ENCODE peak calls at places on chromosomes 7 and 10, in nine cellular contexts. K is HT1080; C is RCC 7860; I is GM13977; O is activated CD8-positive, alpha-beta memory T cell treated with anti-CD3 and anti-CD28 coated beads, Interleukin-2, amount 10 ng/mL, durations not matched to agents 7 days and 5 days; L is activated naive CD8-positive, alpha-beta T cell treated with anti-CD3 and anti-CD28 coated beads for 36 hours; G is T1000; Y is mesothelial cell of epicardium; E is ACHN. V is an unnamed sample.

GRCh38 chr7:50793115-50793946 is 10.6 kb upstream of the GRB10 start:
- DNase-seq in I (no peak), K (no peak), O (no peak), E (peak; percentile 82), C (peak; percentile 58), Y (peak; percentile 53), G (peak; percentile 24), L (peak; percentile 18), V (peak; percentile 80)

GRCh38 chr7:21367081-21367480 is 60.8 kb upstream of the SP4 start:
- DNase-seq in O (no peak), C (no peak), G (no peak), E (no peak), Y (no peak), I (no peak), K (no peak), L (no peak), V (no peak)

GRCh38 chr10:43689618-43689954 is 40.9 kb upstream of the ZNF32 start:
- DNase-seq in O (peak; percentile 47), C (no peak), G (no peak), K (no peak), L (peak; percentile 28), E (no peak), I (peak; percentile 73), Y (peak; percentile 61), V (peak; percentile 34)

GRCh38 chr7:4136501-4137110 is 545.5 kb upstream of the FOXK1 start:
- DNase-seq in L (no peak), I (no peak), G (no peak), K (no peak), Y (no peak), O (no peak), E (no peak), C (no peak), V (no peak)

GRCh38 chr7:18754766-18755165 is 259.2 kb downstream of the HDAC9 start:
- DNase-seq in K (peak; percentile 32), O (no peak), L (no peak), E (no peak), I (no peak), Y (no peak), C (no peak), G (no peak), V (no peak)

GRCh38 chr7:90403174-90404113 is at the start of gene CLDN12:
- DNase-seq in L (peak; percentile 81), E (peak; percentile 100), I (peak; percentile 80), O (peak; percentile 90), K (peak; percentile 97), G (peak; percentile 40), Y (peak; percentile 80), C (peak; percentile 98), V (peak; percentile 79)

GRCh38 chr10:123464428-123465323 is 201.5 kb upstream of the GPR26 start:
- DNase-seq in G (no peak), I (no peak), L (no peak), E (no peak), C (no peak), O (no peak), Y (no peak), K (no peak), V (no peak)

GRCh38 chr10:3077506-3077905 is 10.2 kb downstream of the PFKP start:
- DNase-seq in G (no peak), L (no peak), E (no peak), K (no peak), C (no peak), O (no peak), I (no peak), Y (no peak), V (no peak)

GRCh38 chr10:94038024-94038423 is 44.3 kb downstream of the PLCE1 start:
- DNase-seq in L (no peak), G (no peak), E (peak; percentile 89), I (no peak), C (peak; percentile 96), Y (no peak), K (peak; percentile 80), O (no peak), V (no peak)

GRCh38 chr10:77197544-77197943 is 440.1 kb downstream of the KCNMA1 start:
- DNase-seq in L (no peak), G (no peak), I (no peak), K (no peak), Y (no peak), O (no peak), C (no peak), E (no peak), V (no peak)

GRCh38 chr7:47714669-47715607 is 133.0 kb upstream of the TNS3 start:
- DNase-seq in C (no peak), O (no peak), L (no peak), G (no peak), Y (no peak), E (no peak), K (no peak), I (peak; percentile 73), V (no peak)

GRCh38 chr7:104089622-104090021 is 100.2 kb upstream of the RELN start:
- DNase-seq in E (no peak), C (no peak), Y (no peak), L (no peak), G (no peak), K (no peak), I (no peak), O (no peak), V (no peak)

GRCh38 chr10:5545778-5546710 is 21.3 kb downstream of the CALML3 start:
- DNase-seq in E (peak; percentile 54), Y (no peak), C (peak; percentile 40), G (peak; percentile 44), L (no peak), O (no peak), I (no peak), K (peak; percentile 92), V (peak; percentile 79)

GRCh38 chr10:60943372-60944158 is 420 bp downstream of the RHOBTB1 start:
- DNase-seq in G (peak; percentile 67), L (peak; percentile 3), K (peak; percentile 56), I (peak; percentile 40), O (peak; percentile 40), E (peak; percentile 69), Y (peak; percentile 73), C (peak; percentile 48), V (peak; percentile 66)

GRCh38 chr10:92410501-92410900 is 119.5 kb downstream of the MARCHF5 start:
- DNase-seq in C (no peak), K (no peak), O (no peak), I (no peak), Y (no peak), L (no peak), G (no peak), E (no peak), V (no peak)

GRCh38 chr10:36023939-36024338 is 381.8 kb upstream of the FZD8 start:
- DNase-seq in L (no peak), I (no peak), Y (no peak), C (peak; percentile 72), E (peak; percentile 9), K (peak; percentile 83), O (no peak), G (peak; percentile 58), V (no peak)

GRCh38 chr10:11046766-11047165 is 29.1 kb downstream of the CELF2 start:
- DNase-seq in I (no peak), G (no peak), Y (no peak), C (no peak), O (no peak), K (no peak), L (no peak), E (no peak), V (no peak)

GRCh38 chr10:60976687-60977086 is 32.7 kb upstream of the RHOBTB1 start:
- DNase-seq in I (no peak), O (no peak), C (no peak), L (no peak), Y (no peak), K (no peak), G (no peak), E (no peak), V (no peak)

GRCh38 chr7:129502708-129503685 is 666 bp downstream of the SMKR1 start:
- DNase-seq in E (no peak), Y (no peak), L (no peak), K (no peak), G (no peak), O (no peak), C (no peak), I (no peak), V (no peak)

GRCh38 chr10:72334196-72334831 is 20.4 kb downstream of the DNAJB12 start:
- DNase-seq in L (peak; percentile 42), K (peak; percentile 30), O (no peak), C (no peak), Y (peak; percentile 67), E (peak; percentile 46), G (no peak), I (no peak), V (no peak)

GRCh38 chr10:71394926-71395562 is 1.7 kb upstream of the CDH23 start:
- DNase-seq in K (no peak), E (no peak), Y (peak; percentile 31), I (no peak), G (no peak), L (no peak), C (no peak), O (peak; percentile 30), V (no peak)

GRCh38 chr7:50409856-50410468 is 40.2 kb downstream of the FIGNL1 start:
- DNase-seq in G (no peak), Y (no peak), K (no peak), O (no peak), E (no peak), L (peak; percentile 55), C (no peak), I (peak; percentile 57), V (no peak)

GRCh38 chr10:110808123-110808522 is 63.6 kb upstream of the PDCD4 start:
- DNase-seq in E (no peak), I (no peak), O (no peak), G (no peak), K (no peak), C (no peak), L (no peak), Y (no peak), V (no peak)

GRCh38 chr10:125568156-125568555 is 114.8 kb downstream of the TEX36 start:
- DNase-seq in Y (no peak), O (no peak), G (no peak), C (no peak), L (no peak), K (no peak), I (no peak), E (no peak), V (no peak)

GRCh38 chr10:103171278-103171677 is 21.8 kb downstream of the NT5C2 start:
- DNase-seq in K (peak; percentile 15), L (no peak), C (no peak), E (no peak), Y (no peak), G (no peak), I (no peak), O (no peak), V (no peak)

GRCh38 chr7:135980665-135981180 is 3.6 kb upstream of the MTPN start:
- DNase-seq in E (peak; percentile 34), O (peak; percentile 86), Y (no peak), G (no peak), K (peak; percentile 93), I (peak; percentile 43), L (peak; percentile 47), C (peak; percentile 25), V (no peak)

GRCh38 chr7:5614579-5614978 is 166.9 kb downstream of the RNF216 start:
- DNase-seq in L (no peak), C (no peak), I (no peak), K (no peak), G (no peak), Y (no peak), E (no peak), O (no peak), V (no peak)

GRCh38 chr10:104209575-104210198 is 22.5 kb downstream of the CFAP43 start:
- DNase-seq in L (peak; percentile 19), Y (no peak), I (peak; percentile 48), C (peak; percentile 45), G (no peak), K (peak; percentile 36), O (peak; percentile 55), E (peak; percentile 66), V (peak; percentile 32)

V was measured in Calu3.